ENCODE peak calls at places on chromosomes 4 and X, in five cellular contexts. One of them, this sample, is unnamed.

GRCh38 chr4:143514432-143514831 is 930 bp downstream of the SMARCA5 start:
- DNase-seq in HepG2: peak
- DNase-seq in K562: peak
- DNase-seq in GM12878: no peak
- DNase-seq in H1: peak
- DNase-seq in this sample: peak

GRCh38 chrX:138723301-138723700 is 11.8 kb upstream of the FGF13 start:
- DNase-seq in K562: no peak
- DNase-seq in GM12878: no peak
- DNase-seq in H1: no peak
- DNase-seq in HepG2: no peak
- DNase-seq in this sample: no peak

GRCh38 chrX:105701310-105702052 is 120.9 kb upstream of the NRK start:
- DNase-seq in HepG2: no peak
- DNase-seq in K562: no peak
- DNase-seq in H1: no peak
- DNase-seq in GM12878: no peak
- DNase-seq in this sample: no peak

GRCh38 chr4:88101165-88101564 is 57.3 kb downstream of the ABCG2 start:
- DNase-seq in H1: no peak
- DNase-seq in HepG2: no peak
- DNase-seq in GM12878: peak
- DNase-seq in K562: no peak
- DNase-seq in this sample: no peak

GRCh38 chr4:25756503-25756902 is 100.9 kb downstream of the SLC34A2 start:
- DNase-seq in GM12878: no peak
- DNase-seq in H1: no peak
- DNase-seq in K562: no peak
- DNase-seq in HepG2: peak
- DNase-seq in this sample: no peak

GRCh38 chr4:125520258-125520990 is 205.7 kb downstream of the FAT4 start:
- DNase-seq in H1: no peak
- DNase-seq in GM12878: no peak
- DNase-seq in K562: no peak
- DNase-seq in HepG2: no peak
- DNase-seq in this sample: no peak

GRCh38 chr4:83025563-83025962 is 9.4 kb upstream of the COPS4 start:
- DNase-seq in H1: no peak
- DNase-seq in HepG2: no peak
- DNase-seq in K562: peak
- DNase-seq in GM12878: no peak
- DNase-seq in this sample: no peak

GRCh38 chrX:149151805-149152757 is 353.0 kb downstream of the IDS start:
- DNase-seq in H1: no peak
- DNase-seq in HepG2: no peak
- DNase-seq in GM12878: peak
- DNase-seq in K562: no peak
- DNase-seq in this sample: no peak

GRCh38 chr4:74291468-74291867 is 16.8 kb upstream of the EPGN start:
- DNase-seq in H1: no peak
- DNase-seq in K562: no peak
- DNase-seq in HepG2: no peak
- DNase-seq in GM12878: no peak
- DNase-seq in this sample: no peak
- TF ChIP-seq KDM1A in H1: no peak
- TF ChIP-seq KDM1A in K562: no peak
- TF ChIP-seq KDM1A in HepG2: no peak
- TF ChIP-seq KDM1A in GM12878: no peak
- TF ChIP-seq KDM1A in this sample: no peak

DNA sequence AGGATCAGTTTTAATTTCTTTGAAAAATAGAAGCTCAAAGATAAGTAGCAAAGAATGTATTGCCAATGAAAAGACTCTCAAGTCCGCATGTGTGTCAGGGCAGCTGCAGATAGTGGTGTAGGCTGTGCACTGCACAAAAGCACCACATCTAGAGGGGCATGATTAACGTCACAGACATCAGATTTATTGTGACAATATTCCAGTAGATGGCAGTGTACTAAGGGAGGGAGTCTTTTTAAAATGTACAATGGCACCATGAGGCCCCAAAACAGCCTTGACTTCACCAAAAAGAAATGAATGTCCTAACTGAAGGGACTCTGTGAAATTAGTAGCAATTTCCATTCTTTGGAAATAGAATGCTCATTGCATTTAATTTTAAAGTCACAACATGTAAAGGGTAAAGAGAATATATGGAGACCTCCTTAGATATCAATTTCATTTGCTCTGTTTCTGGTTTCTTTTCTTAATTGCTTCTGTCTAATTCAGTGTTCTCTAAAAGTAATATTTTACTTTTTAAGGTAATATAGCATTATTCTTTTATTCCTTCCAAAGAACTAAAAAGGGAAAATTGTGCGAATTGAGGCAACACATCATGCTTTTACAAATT is 98.4 kb downstream of the ZNF827 start:
- DNase-seq in K562: peak
- DNase-seq in H1: no peak
- DNase-seq in HepG2: peak
- DNase-seq in GM12878: peak
- DNase-seq in this sample: peak
- TF ChIP-seq KDM1A in K562: no peak
- TF ChIP-seq KDM1A in H1: no peak
- TF ChIP-seq KDM1A in HepG2: no peak
- TF ChIP-seq KDM1A in GM12878: no peak
- TF ChIP-seq KDM1A in this sample: no peak

GRCh38 chr4:7366180-7366957 is 68.4 kb downstream of the PSAPL1 start:
- DNase-seq in HepG2: no peak
- DNase-seq in K562: no peak
- DNase-seq in GM12878: no peak
- DNase-seq in H1: no peak
- DNase-seq in this sample: no peak

GRCh38 chr4:7367361-7367760 is 67.4 kb downstream of the PSAPL1 start:
- DNase-seq in GM12878: no peak
- DNase-seq in H1: no peak
- DNase-seq in K562: no peak
- DNase-seq in HepG2: no peak
- DNase-seq in this sample: no peak

GRCh38 chr4:7364979-7365378 is 69.8 kb downstream of the PSAPL1 start:
- DNase-seq in K562: no peak
- DNase-seq in H1: no peak
- DNase-seq in HepG2: no peak
- DNase-seq in GM12878: no peak
- DNase-seq in this sample: no peak

GRCh38 chr4:7366958-7367353 is 67.8 kb downstream of the PSAPL1 start:
- DNase-seq in K562: no peak
- DNase-seq in H1: no peak
- DNase-seq in GM12878: no peak
- DNase-seq in HepG2: no peak
- DNase-seq in this sample: no peak

DNA sequence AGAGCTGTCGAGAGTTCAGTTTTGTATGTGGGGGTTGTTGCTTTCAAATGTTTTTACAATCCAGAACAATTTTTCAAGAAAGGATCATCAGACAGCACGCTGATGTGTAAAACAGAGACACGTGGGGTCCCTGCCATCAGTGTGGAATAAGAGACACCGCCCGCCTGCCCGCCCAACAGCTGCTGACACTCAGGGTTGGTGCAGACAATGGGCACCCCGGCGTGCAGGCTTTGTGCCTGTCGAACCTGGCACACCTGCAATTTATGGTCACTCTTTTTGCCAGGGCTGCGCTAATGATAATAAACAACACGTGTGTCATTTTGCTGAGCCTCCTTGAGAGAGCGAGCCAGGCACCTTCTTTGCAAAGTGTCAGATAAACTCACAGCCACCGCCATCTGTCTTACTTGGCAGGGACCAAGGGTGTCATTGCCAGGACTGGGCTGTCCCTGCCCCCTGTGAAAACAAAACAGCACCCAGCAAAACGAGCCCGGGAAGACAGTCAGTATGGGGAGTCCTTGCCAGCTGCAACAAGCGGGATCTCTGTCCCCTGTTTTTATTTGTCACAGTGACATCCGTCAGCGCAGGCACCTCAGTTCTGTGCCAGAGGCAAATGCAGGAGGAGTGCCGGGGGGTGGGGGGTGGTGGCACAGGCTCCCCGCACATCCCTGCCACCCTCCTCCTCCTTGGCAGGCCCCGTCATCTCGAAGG is 69.1 kb downstream of the PSAPL1 start:
- DNase-seq in H1: no peak
- DNase-seq in GM12878: no peak
- DNase-seq in HepG2: no peak
- DNase-seq in K562: no peak
- DNase-seq in this sample: no peak
- TF ChIP-seq KDM1A in H1: no peak
- TF ChIP-seq KDM1A in GM12878: no peak
- TF ChIP-seq KDM1A in HepG2: no peak
- TF ChIP-seq KDM1A in K562: no peak
- TF ChIP-seq KDM1A in this sample: no peak

GRCh38 chr4:656651-657337 is 17.3 kb downstream of the ATP5ME start:
- DNase-seq in K562: no peak
- DNase-seq in H1: no peak
- DNase-seq in HepG2: peak
- DNase-seq in GM12878: no peak
- DNase-seq in this sample: no peak
- TF ChIP-seq KDM1A in K562: no peak
- TF ChIP-seq KDM1A in H1: no peak
- TF ChIP-seq KDM1A in HepG2: no peak
- TF ChIP-seq KDM1A in GM12878: no peak
- TF ChIP-seq KDM1A in this sample: no peak

GRCh38 chr4:74522251-74522991 is 77.5 kb downstream of the AREG start:
- DNase-seq in GM12878: no peak
- DNase-seq in HepG2: no peak
- DNase-seq in K562: no peak
- DNase-seq in H1: no peak
- DNase-seq in this sample: no peak
- TF ChIP-seq KDM1A in GM12878: no peak
- TF ChIP-seq KDM1A in HepG2: no peak
- TF ChIP-seq KDM1A in K562: no peak
- TF ChIP-seq KDM1A in H1: no peak
- TF ChIP-seq KDM1A in this sample: no peak

DNA sequence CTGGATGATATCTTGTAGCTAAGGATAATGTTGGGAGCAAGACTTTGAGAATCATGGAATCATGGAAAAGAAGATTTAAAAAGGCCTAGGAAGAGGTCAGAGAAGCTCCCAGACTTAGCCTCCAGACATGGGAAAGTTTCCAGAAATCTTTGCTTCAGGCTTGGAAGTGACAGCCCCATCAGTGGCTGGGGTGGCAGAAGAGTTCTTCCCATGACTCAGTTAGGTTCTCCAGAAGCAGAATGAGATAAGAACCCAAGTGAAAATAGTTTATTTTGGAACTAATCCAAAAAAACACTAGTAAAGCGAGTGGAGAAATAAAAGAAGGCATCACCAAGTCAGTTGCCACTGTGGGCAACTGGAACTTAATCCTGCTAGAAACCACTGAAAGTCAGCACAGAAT is 506.9 kb downstream of the MID1IP1 start:
- DNase-seq in H1: no peak
- DNase-seq in GM12878: no peak
- DNase-seq in HepG2: no peak
- DNase-seq in K562: no peak
- DNase-seq in this sample: no peak
- TF ChIP-seq KDM1A in H1: no peak
- TF ChIP-seq KDM1A in GM12878: no peak
- TF ChIP-seq KDM1A in HepG2: no peak
- TF ChIP-seq KDM1A in K562: no peak
- TF ChIP-seq KDM1A in this sample: no peak

GRCh38 chrX:52574416-52575275 is 57.8 kb upstream of the XAGE1B start:
- DNase-seq in K562: peak
- DNase-seq in GM12878: peak
- DNase-seq in HepG2: peak
- DNase-seq in H1: no peak
- DNase-seq in this sample: peak
- TF ChIP-seq KDM1A in K562: no peak
- TF ChIP-seq KDM1A in GM12878: no peak
- TF ChIP-seq KDM1A in HepG2: no peak
- TF ChIP-seq KDM1A in H1: no peak
- TF ChIP-seq KDM1A in this sample: no peak

GRCh38 chr4:118338518-118338917 is 14.3 kb downstream of the PRSS12 start:
- DNase-seq in GM12878: no peak
- DNase-seq in H1: no peak
- DNase-seq in HepG2: no peak
- DNase-seq in K562: no peak
- DNase-seq in this sample: no peak

GRCh38 chr4:118337954-118338353 is 14.8 kb downstream of the PRSS12 start:
- DNase-seq in HepG2: no peak
- DNase-seq in H1: no peak
- DNase-seq in GM12878: no peak
- DNase-seq in K562: no peak
- DNase-seq in this sample: no peak

GRCh38 chr4:118338981-118339765 is 13.6 kb downstream of the PRSS12 start:
- DNase-seq in H1: no peak
- DNase-seq in K562: no peak
- DNase-seq in HepG2: no peak
- DNase-seq in GM12878: no peak
- DNase-seq in this sample: no peak

GRCh38 chr4:118335774-118336173 is 17.0 kb downstream of the PRSS12 start:
- DNase-seq in K562: no peak
- DNase-seq in GM12878: no peak
- DNase-seq in HepG2: no peak
- DNase-seq in H1: no peak
- DNase-seq in this sample: no peak

DNA sequence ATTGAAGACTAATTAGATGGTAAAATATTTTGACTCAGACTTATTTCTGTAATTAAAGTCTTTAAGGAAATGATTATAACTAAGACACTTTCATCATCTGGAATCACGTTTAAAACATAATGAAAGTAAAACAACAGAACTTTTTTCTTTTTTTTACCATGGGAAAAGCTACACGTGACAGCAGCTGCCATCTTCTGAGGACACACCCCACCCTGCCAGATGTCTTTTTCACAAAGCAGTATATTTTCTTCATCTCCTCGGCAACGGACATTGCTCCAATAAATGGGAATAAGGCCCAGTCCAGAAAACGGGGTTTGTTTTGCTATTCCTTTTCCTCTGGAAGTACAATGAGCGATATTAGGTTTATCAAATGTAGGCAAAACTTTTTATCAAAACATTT is 17.5 kb downstream of the PRSS12 start:
- DNase-seq in K562: no peak
- DNase-seq in HepG2: no peak
- DNase-seq in GM12878: no peak
- DNase-seq in H1: no peak
- DNase-seq in this sample: no peak
- TF ChIP-seq KDM1A in K562: no peak
- TF ChIP-seq KDM1A in HepG2: no peak
- TF ChIP-seq KDM1A in GM12878: no peak
- TF ChIP-seq KDM1A in H1: no peak
- TF ChIP-seq KDM1A in this sample: no peak

DNA sequence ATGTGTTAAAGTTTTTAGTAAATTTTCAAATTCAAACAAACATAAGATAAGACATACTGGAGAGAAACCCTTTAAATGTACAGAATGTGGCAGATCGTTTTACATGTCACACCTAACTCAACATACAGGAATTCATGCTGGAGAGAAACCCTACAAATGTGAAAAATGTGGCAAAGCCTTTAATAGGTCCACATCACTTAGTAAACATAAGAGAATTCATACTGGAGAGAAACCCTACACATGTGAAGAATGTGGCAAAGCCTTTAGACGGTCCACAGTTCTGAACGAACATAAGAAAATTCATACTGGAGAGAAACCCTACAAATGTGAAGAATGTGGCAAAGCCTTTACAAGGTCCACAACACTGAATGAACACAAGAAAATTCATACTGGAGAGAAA is 32.8 kb downstream of the ZNF595 start:
- DNase-seq in H1: no peak
- DNase-seq in GM12878: no peak
- DNase-seq in HepG2: no peak
- DNase-seq in K562: no peak
- DNase-seq in this sample: no peak
- TF ChIP-seq KDM1A in H1: no peak
- TF ChIP-seq KDM1A in GM12878: no peak
- TF ChIP-seq KDM1A in HepG2: no peak
- TF ChIP-seq KDM1A in K562: no peak
- TF ChIP-seq KDM1A in this sample: no peak

This sample was measured in A549.